ENCODE peak calls at places on chromosomes 11 and 22, in eight cellular contexts. One of them, this sample, is unnamed.
A peak's percentile ranks its signal among the peaks of the same experiment; 100 is the strongest.

GRCh38 chr11:66868726-66869291 is 11.9 kb downstream of the LRFN4 start:
- DNase-seq in IMR-90: no peak
- DNase-seq in heart right ventricle: no peak
- DNase-seq in Peyer's patch: peak; percentile 86
- DNase-seq in Panc1: no peak
- DNase-seq in esophagus squamous epithelium: peak; percentile 27
- DNase-seq in left ventricle myocardium inferior: no peak
- DNase-seq in adrenal gland: no peak
- DNase-seq in this sample: no peak

GRCh38 chr11:18313985-18314763 is 7.8 kb downstream of the HPS5 start:
- DNase-seq in IMR-90: peak; percentile 36
- DNase-seq in left ventricle myocardium inferior: no peak
- DNase-seq in esophagus squamous epithelium: no peak
- DNase-seq in Peyer's patch: no peak
- DNase-seq in adrenal gland: peak; percentile 46
- DNase-seq in heart right ventricle: no peak
- DNase-seq in Panc1: no peak
- DNase-seq in this sample: no peak

GRCh38 chr11:70251583-70252285 is 18.8 kb upstream of the PPFIA1 start:
- DNase-seq in IMR-90: no peak
- DNase-seq in adrenal gland: peak; percentile 31
- DNase-seq in heart right ventricle: no peak
- DNase-seq in Panc1: no peak
- DNase-seq in Peyer's patch: no peak
- DNase-seq in left ventricle myocardium inferior: no peak
- DNase-seq in esophagus squamous epithelium: no peak
- DNase-seq in this sample: no peak

GRCh38 chr11:25547293-25547692 is 784.6 kb upstream of the ANO3 start:
- DNase-seq in heart right ventricle: no peak
- DNase-seq in left ventricle myocardium inferior: no peak
- DNase-seq in Peyer's patch: no peak
- DNase-seq in adrenal gland: no peak
- DNase-seq in IMR-90: no peak
- DNase-seq in Panc1: no peak
- DNase-seq in esophagus squamous epithelium: no peak
- DNase-seq in this sample: no peak

GRCh38 chr11:110828086-110828485 is 115.8 kb upstream of the ARHGAP20 start:
- DNase-seq in IMR-90: no peak
- DNase-seq in Panc1: no peak
- DNase-seq in left ventricle myocardium inferior: no peak
- DNase-seq in esophagus squamous epithelium: no peak
- DNase-seq in Peyer's patch: no peak
- DNase-seq in heart right ventricle: no peak
- DNase-seq in adrenal gland: no peak
- DNase-seq in this sample: no peak

GRCh38 chr22:43230983-43231723 is 44.2 kb upstream of the TTLL12 start:
- DNase-seq in heart right ventricle: peak; percentile 60
- DNase-seq in Peyer's patch: peak; percentile 66
- DNase-seq in esophagus squamous epithelium: no peak
- DNase-seq in IMR-90: peak; percentile 28
- DNase-seq in Panc1: peak; percentile 47
- DNase-seq in adrenal gland: peak; percentile 52
- DNase-seq in left ventricle myocardium inferior: peak; percentile 34
- DNase-seq in this sample: no peak

GRCh38 chr11:119759747-119760412 is 30.9 kb upstream of the NECTIN1 start:
- DNase-seq in adrenal gland: no peak
- DNase-seq in IMR-90: no peak
- DNase-seq in esophagus squamous epithelium: no peak
- DNase-seq in Panc1: no peak
- DNase-seq in heart right ventricle: no peak
- DNase-seq in left ventricle myocardium inferior: no peak
- DNase-seq in Peyer's patch: no peak
- DNase-seq in this sample: no peak

GRCh38 chr11:78361228-78361627 is 56.4 kb downstream of the GAB2 start:
- DNase-seq in esophagus squamous epithelium: no peak
- DNase-seq in heart right ventricle: no peak
- DNase-seq in Peyer's patch: no peak
- DNase-seq in IMR-90: no peak
- DNase-seq in adrenal gland: no peak
- DNase-seq in Panc1: no peak
- DNase-seq in left ventricle myocardium inferior: no peak
- DNase-seq in this sample: no peak

GRCh38 chr11:117096973-117097566 is 1.2 kb downstream of the SIK3 start:
- DNase-seq in Panc1: no peak
- DNase-seq in esophagus squamous epithelium: no peak
- DNase-seq in left ventricle myocardium inferior: no peak
- DNase-seq in heart right ventricle: no peak
- DNase-seq in Peyer's patch: no peak
- DNase-seq in adrenal gland: no peak
- DNase-seq in IMR-90: no peak
- DNase-seq in this sample: no peak

GRCh38 chr11:103108933-103109817 is at the start of gene DYNC2H1:
- DNase-seq in esophagus squamous epithelium: peak; percentile 31
- DNase-seq in heart right ventricle: peak; percentile 88
- DNase-seq in adrenal gland: peak; percentile 90
- DNase-seq in Panc1: peak; percentile 72
- DNase-seq in Peyer's patch: peak; percentile 89
- DNase-seq in IMR-90: peak; percentile 91
- DNase-seq in left ventricle myocardium inferior: peak; percentile 87
- DNase-seq in this sample: peak; percentile 86
- H3K4me3 ChIP-seq in esophagus squamous epithelium: peak within 1 kb of the TSS; percentile 56
- H3K4me3 ChIP-seq in heart right ventricle: peak within 1 kb of the TSS; percentile 74
- H3K4me3 ChIP-seq in adrenal gland: peak within 1 kb of the TSS; percentile 70
- H3K4me3 ChIP-seq in Panc1: peak within 1 kb of the TSS; percentile 84
- H3K4me3 ChIP-seq in Peyer's patch: peak within 1 kb of the TSS; percentile 74
- H3K4me3 ChIP-seq in IMR-90: peak within 1 kb of the TSS; percentile 71
- H3K4me3 ChIP-seq in left ventricle myocardium inferior: peak within 1 kb of the TSS; percentile 80
- H3K4me3 ChIP-seq in this sample: peak within 1 kb of the TSS; percentile 86

GRCh38 chr11:36066891-36067290 is 123.0 kb downstream of the LDLRAD3 start:
- DNase-seq in heart right ventricle: no peak
- DNase-seq in Peyer's patch: no peak
- DNase-seq in adrenal gland: no peak
- DNase-seq in IMR-90: no peak
- DNase-seq in Panc1: no peak
- DNase-seq in left ventricle myocardium inferior: no peak
- DNase-seq in esophagus squamous epithelium: no peak
- DNase-seq in this sample: no peak

GRCh38 chr11:36070215-36070976 is 126.5 kb downstream of the LDLRAD3 start:
- DNase-seq in left ventricle myocardium inferior: no peak
- DNase-seq in heart right ventricle: no peak
- DNase-seq in adrenal gland: no peak
- DNase-seq in IMR-90: no peak
- DNase-seq in esophagus squamous epithelium: no peak
- DNase-seq in Panc1: no peak
- DNase-seq in Peyer's patch: no peak
- DNase-seq in this sample: no peak

GRCh38 chr11:36073411-36074203 is 129.7 kb downstream of the LDLRAD3 start:
- DNase-seq in Panc1: no peak
- DNase-seq in heart right ventricle: peak; percentile 25
- DNase-seq in Peyer's patch: no peak
- DNase-seq in left ventricle myocardium inferior: peak; percentile 43
- DNase-seq in IMR-90: peak; percentile 92
- DNase-seq in esophagus squamous epithelium: no peak
- DNase-seq in adrenal gland: peak; percentile 30
- DNase-seq in this sample: peak; percentile 72

GRCh38 chr11:36071917-36072500 is 128.1 kb downstream of the LDLRAD3 start:
- DNase-seq in esophagus squamous epithelium: no peak
- DNase-seq in Peyer's patch: no peak
- DNase-seq in heart right ventricle: no peak
- DNase-seq in Panc1: no peak
- DNase-seq in adrenal gland: no peak
- DNase-seq in left ventricle myocardium inferior: no peak
- DNase-seq in IMR-90: no peak
- DNase-seq in this sample: no peak

GRCh38 chr11:36069576-36070214 is 125.8 kb downstream of the LDLRAD3 start:
- DNase-seq in Peyer's patch: no peak
- DNase-seq in heart right ventricle: no peak
- DNase-seq in Panc1: no peak
- DNase-seq in adrenal gland: no peak
- DNase-seq in left ventricle myocardium inferior: no peak
- DNase-seq in IMR-90: no peak
- DNase-seq in esophagus squamous epithelium: no peak
- DNase-seq in this sample: no peak
- TF ChIP-seq CTCF in Peyer's patch: no peak
- TF ChIP-seq CTCF in heart right ventricle: no peak
- TF ChIP-seq CTCF in Panc1: peak; percentile 44
- TF ChIP-seq CTCF in adrenal gland: no peak
- TF ChIP-seq CTCF in left ventricle myocardium inferior: no peak
- TF ChIP-seq CTCF in IMR-90: no peak
- TF ChIP-seq CTCF in esophagus squamous epithelium: peak; percentile 60
- TF ChIP-seq CTCF in this sample: no peak

GRCh38 chr22:47604563-47604962 is 842.1 kb downstream of the TBC1D22A start:
- DNase-seq in Peyer's patch: no peak
- DNase-seq in IMR-90: no peak
- DNase-seq in heart right ventricle: no peak
- DNase-seq in esophagus squamous epithelium: no peak
- DNase-seq in left ventricle myocardium inferior: no peak
- DNase-seq in adrenal gland: no peak
- DNase-seq in Panc1: no peak
- DNase-seq in this sample: no peak

GRCh38 chr22:47601666-47602065 is 839.2 kb downstream of the TBC1D22A start:
- DNase-seq in adrenal gland: no peak
- DNase-seq in Panc1: no peak
- DNase-seq in Peyer's patch: no peak
- DNase-seq in esophagus squamous epithelium: no peak
- DNase-seq in heart right ventricle: no peak
- DNase-seq in left ventricle myocardium inferior: no peak
- DNase-seq in IMR-90: no peak
- DNase-seq in this sample: no peak

GRCh38 chr22:47600281-47600680 is 837.8 kb downstream of the TBC1D22A start:
- DNase-seq in left ventricle myocardium inferior: no peak
- DNase-seq in esophagus squamous epithelium: no peak
- DNase-seq in adrenal gland: no peak
- DNase-seq in Peyer's patch: no peak
- DNase-seq in heart right ventricle: no peak
- DNase-seq in IMR-90: no peak
- DNase-seq in Panc1: no peak
- DNase-seq in this sample: no peak

GRCh38 chr22:47600791-47601400 is 838.4 kb downstream of the TBC1D22A start:
- DNase-seq in heart right ventricle: no peak
- DNase-seq in IMR-90: no peak
- DNase-seq in adrenal gland: no peak
- DNase-seq in esophagus squamous epithelium: no peak
- DNase-seq in Panc1: no peak
- DNase-seq in Peyer's patch: no peak
- DNase-seq in left ventricle myocardium inferior: no peak
- DNase-seq in this sample: no peak

DNA sequence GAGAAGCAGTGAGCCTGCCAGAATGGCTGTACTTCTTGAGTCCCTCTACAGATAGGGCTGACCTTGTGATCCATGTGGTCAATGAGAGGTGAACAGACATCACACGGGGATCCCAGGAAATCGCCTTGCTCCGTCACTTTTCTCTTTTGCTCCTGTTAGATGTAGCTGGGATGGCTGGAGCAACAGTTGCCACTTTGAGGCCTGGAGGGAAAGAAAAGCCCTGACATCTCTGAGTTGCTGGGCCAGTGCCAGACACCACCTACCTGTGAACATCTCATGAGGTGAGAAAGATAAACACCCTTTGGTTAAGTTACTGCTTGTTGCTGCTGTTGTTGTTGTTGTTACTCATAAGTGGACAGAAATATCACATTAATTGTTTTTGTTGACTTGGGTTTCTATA is 840.3 kb downstream of the TBC1D22A start:
- DNase-seq in Peyer's patch: no peak
- DNase-seq in IMR-90: no peak
- DNase-seq in heart right ventricle: no peak
- DNase-seq in adrenal gland: no peak
- DNase-seq in left ventricle myocardium inferior: no peak
- DNase-seq in Panc1: no peak
- DNase-seq in esophagus squamous epithelium: no peak
- DNase-seq in this sample: no peak
- H3K9me3 ChIP-seq in Peyer's patch: no peaks in the 10 kb centered on the region
- H3K9me3 ChIP-seq in IMR-90: peaks cover 37% of the 10 kb centered on the region
- H3K9me3 ChIP-seq in heart right ventricle: no peaks in the 10 kb centered on the region
- H3K9me3 ChIP-seq in adrenal gland: no peaks in the 10 kb centered on the region
- H3K9me3 ChIP-seq in left ventricle myocardium inferior: no peaks in the 10 kb centered on the region
- H3K9me3 ChIP-seq in Panc1: no peaks in the 10 kb centered on the region
- H3K9me3 ChIP-seq in esophagus squamous epithelium: no peaks in the 10 kb centered on the region
- H3K9me3 ChIP-seq in this sample: peaks cover 67% of the 10 kb centered on the region

GRCh38 chr22:27866136-27867091 is 52.6 kb downstream of the PITPNB start:
- DNase-seq in Panc1: no peak
- DNase-seq in esophagus squamous epithelium: no peak
- DNase-seq in left ventricle myocardium inferior: no peak
- DNase-seq in IMR-90: peak; percentile 99
- DNase-seq in Peyer's patch: no peak
- DNase-seq in adrenal gland: peak; percentile 73
- DNase-seq in heart right ventricle: no peak
- DNase-seq in this sample: peak; percentile 94

GRCh38 chr22:27870234-27871191 is 48.5 kb downstream of the PITPNB start:
- DNase-seq in Peyer's patch: no peak
- DNase-seq in IMR-90: no peak
- DNase-seq in adrenal gland: no peak
- DNase-seq in esophagus squamous epithelium: no peak
- DNase-seq in Panc1: no peak
- DNase-seq in left ventricle myocardium inferior: no peak
- DNase-seq in heart right ventricle: no peak
- DNase-seq in this sample: no peak

GRCh38 chr22:27868738-27869282 is 50.2 kb downstream of the PITPNB start:
- DNase-seq in Peyer's patch: no peak
- DNase-seq in left ventricle myocardium inferior: no peak
- DNase-seq in Panc1: no peak
- DNase-seq in adrenal gland: no peak
- DNase-seq in esophagus squamous epithelium: no peak
- DNase-seq in heart right ventricle: no peak
- DNase-seq in IMR-90: no peak
- DNase-seq in this sample: no peak

GRCh38 chr22:27867958-27868737 is 50.9 kb downstream of the PITPNB start:
- DNase-seq in IMR-90: no peak
- DNase-seq in left ventricle myocardium inferior: no peak
- DNase-seq in Panc1: no peak
- DNase-seq in esophagus squamous epithelium: no peak
- DNase-seq in Peyer's patch: no peak
- DNase-seq in adrenal gland: no peak
- DNase-seq in heart right ventricle: no peak
- DNase-seq in this sample: no peak

DNA sequence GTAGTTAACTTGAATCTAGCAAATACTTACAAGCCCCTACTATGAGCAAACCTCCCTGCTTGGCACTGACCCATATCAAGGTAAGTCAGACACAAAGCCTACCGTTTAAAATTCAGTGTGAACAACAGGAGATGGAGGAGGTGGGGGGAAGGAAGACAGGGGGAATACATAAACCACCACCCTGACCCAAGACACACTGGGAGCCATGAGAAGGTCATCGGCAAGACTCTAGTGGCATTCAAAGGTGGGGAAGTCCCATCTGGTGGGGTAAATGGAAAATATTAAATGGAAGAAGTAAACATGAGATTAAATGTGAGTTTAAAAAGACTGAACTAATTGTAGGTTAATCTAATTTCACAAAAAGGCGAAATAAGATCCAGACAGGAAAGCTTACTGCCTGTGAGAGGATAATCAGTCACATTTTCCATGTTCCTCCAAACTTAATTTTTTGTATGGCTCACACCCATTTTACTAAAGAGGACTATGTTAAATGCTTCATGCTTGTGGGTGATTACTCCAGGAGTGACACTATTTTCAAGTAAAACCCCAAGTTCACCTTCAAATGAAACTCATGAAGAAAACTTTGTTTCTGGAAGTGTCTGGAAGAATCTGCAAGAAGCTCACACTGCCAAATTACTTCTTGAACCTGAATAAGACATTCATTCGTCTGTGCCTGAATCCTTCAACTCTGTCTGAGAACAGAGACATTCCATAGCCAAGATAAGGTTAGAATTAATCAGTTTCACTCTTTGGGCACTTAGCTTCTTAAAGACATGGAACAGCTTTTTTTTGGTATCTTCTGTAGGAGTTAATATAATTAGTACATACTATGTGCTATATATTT is 51.7 kb downstream of the PITPNB start:
- DNase-seq in IMR-90: no peak
- DNase-seq in Peyer's patch: no peak
- DNase-seq in adrenal gland: no peak
- DNase-seq in heart right ventricle: no peak
- DNase-seq in left ventricle myocardium inferior: no peak
- DNase-seq in Panc1: no peak
- DNase-seq in esophagus squamous epithelium: no peak
- DNase-seq in this sample: no peak
- H3K4me3 ChIP-seq in IMR-90: no peak overlapping the region
- H3K4me3 ChIP-seq in Peyer's patch: no peak overlapping the region
- H3K4me3 ChIP-seq in adrenal gland: peak overlapping the region; percentile 11
- H3K4me3 ChIP-seq in heart right ventricle: no peak overlapping the region
- H3K4me3 ChIP-seq in left ventricle myocardium inferior: no peak overlapping the region
- H3K4me3 ChIP-seq in Panc1: no peak overlapping the region
- H3K4me3 ChIP-seq in esophagus squamous epithelium: no peak overlapping the region
- H3K4me3 ChIP-seq in this sample: no peak overlapping the region